ENCODE peak calls at places on chromosome 7, in ten cellular contexts. U is stimulated activated naive CD4-positive, alpha-beta T cell treated with Interleukin-2 at 50 U/mL for 16 hours; D is NCI-H1105 treated with DMSO at 0.1 percent for 48 hours; T is activated T-cell treated with anti-CD3 and anti-CD28 coated beads, Interleukin-2, amount 50 U/mL, for 72 hours; N is stimulated activated CD4-positive, alpha-beta T cell treated with anti-CD3 and anti-CD28 coated beads, Interleukin-15, amount 100 ng/mL, for 1 hour; X is neuronal stem cell; O is BE2C; S is GM23338; V is GM19239; M is aorta. G is an unnamed sample.

GRCh38 chr7:28792858-28793257 is 165.3 kb downstream of the TRIL start:
- DNase-seq in M (no peak), V (no peak), U (no peak), O (no peak), T (no peak), X (no peak), S (no peak), N (no peak), D (no peak), G (no peak)

GRCh38 chr7:130409722-130410072 is 29.4 kb downstream of the CPA1 start:
- DNase-seq in M (no peak), T (no peak), U (no peak), O (no peak), D (no peak), S (no peak), N (no peak), V (no peak), X (no peak), G (no peak)

GRCh38 chr7:123498651-123499050 is 35.7 kb downstream of the IQUB start:
- DNase-seq in X (no peak), S (no peak), D (no peak), U (no peak), N (no peak), T (no peak), M (no peak), O (no peak), V (no peak), G (no peak)

GRCh38 chr7:156928406-156928747 is 21.1 kb upstream of the NOM1 start:
- DNase-seq in M (no peak), N (no peak), V (no peak), U (no peak), S (no peak), X (no peak), O (no peak), D (no peak), T (no peak), G (no peak)

GRCh38 chr7:116316838-116317612 is 106.7 kb downstream of the TES start:
- DNase-seq in S (no peak), X (peak; percentile 12), N (no peak), D (no peak), M (peak; percentile 76), U (peak; percentile 20), O (no peak), T (peak; percentile 71), V (peak; percentile 7), G (no peak)

GRCh38 chr7:151133986-151134742 is 33.3 kb downstream of the GBX1 start:
- DNase-seq in T (no peak), N (no peak), M (peak; percentile 57), S (no peak), U (no peak), D (no peak), O (peak; percentile 11), V (no peak), X (no peak), G (no peak)

GRCh38 chr7:2641406-2642393 is 9.9 kb downstream of the TTYH3 start:
- DNase-seq in V (peak; percentile 44), D (no peak), S (peak; percentile 93), U (no peak), M (peak; percentile 96), X (peak; percentile 88), O (peak; percentile 84), T (no peak), N (no peak), G (peak; percentile 73)

GRCh38 chr7:17625038-17625437 is 315.3 kb downstream of the SNX13 start:
- DNase-seq in S (no peak), V (no peak), O (no peak), D (no peak), X (no peak), U (no peak), T (no peak), M (no peak), N (no peak), G (no peak)

GRCh38 chr7:1056006-1056784 is 11.8 kb downstream of the GPR146 start:
- DNase-seq in U (no peak), S (no peak), D (no peak), O (peak; percentile 70), M (no peak), V (no peak), T (no peak), X (no peak), N (no peak), G (no peak)

GRCh38 chr7:74612015-74612829 is 45.3 kb upstream of the GTF2I start:
- DNase-seq in U (no peak), N (no peak), X (no peak), M (no peak), D (peak; percentile 61), O (peak; percentile 81), T (no peak), V (no peak), S (peak; percentile 45), G (peak; percentile 42)

GRCh38 chr7:102155821-102156441 is 130.7 kb upstream of the SH2B2 start:
- DNase-seq in X (no peak), T (no peak), S (no peak), D (no peak), O (peak; percentile 48), M (no peak), V (no peak), N (no peak), U (no peak), G (no peak)

GRCh38 chr7:977326-978048 is 2.1 kb upstream of the COX19 start:
- DNase-seq in X (no peak), T (no peak), M (no peak), O (no peak), N (no peak), V (peak; percentile 75), D (no peak), U (no peak), S (no peak), G (no peak)

GRCh38 chr7:94160719-94161435 is 156.7 kb upstream of the BET1 start:
- DNase-seq in O (no peak), U (no peak), S (no peak), M (no peak), T (no peak), X (no peak), V (peak; percentile 23), D (no peak), N (no peak), G (no peak)

GRCh38 chr7:69568266-69568665 is 30.0 kb upstream of the AUTS2 start:
- DNase-seq in S (no peak), M (no peak), N (no peak), X (no peak), T (no peak), V (no peak), U (no peak), D (no peak), O (no peak), G (no peak)

GRCh38 chr7:82699773-82700186 is 256.2 kb upstream of the CACNA2D1 start:
- DNase-seq in U (no peak), O (no peak), D (peak; percentile 47), N (no peak), V (no peak), X (no peak), M (no peak), S (peak; percentile 26), T (no peak), G (no peak)

GRCh38 chr7:50502001-50502684 is 52.0 kb upstream of the FIGNL1 start:
- DNase-seq in X (no peak), U (no peak), O (peak; percentile 81), N (no peak), M (peak; percentile 86), T (no peak), S (no peak), D (no peak), V (no peak), G (no peak)

GRCh38 chr7:29270579-29270978 is 76.0 kb downstream of the CHN2 start:
- DNase-seq in M (no peak), N (no peak), X (no peak), U (no peak), O (no peak), D (no peak), V (no peak), S (no peak), T (no peak), G (no peak)

GRCh38 chr7:135208417-135208793 is 2.9 kb downstream of the WDR91 start:
- DNase-seq in O (no peak), N (no peak), S (no peak), U (no peak), T (no peak), M (no peak), D (no peak), X (no peak), V (no peak), G (no peak)

GRCh38 chr7:5665106-5666025 is 116.1 kb downstream of the RNF216 start:
- DNase-seq in M (no peak), N (peak; percentile 35), U (peak; percentile 18), T (peak; percentile 56), V (peak; percentile 46), O (peak; percentile 77), S (peak; percentile 93), X (peak; percentile 84), D (peak; percentile 68), G (peak; percentile 79)

GRCh38 chr7:105652359-105652993 is 71.2 kb upstream of the EFCAB10 start:
- DNase-seq in D (peak; percentile 81), M (peak; percentile 91), T (peak; percentile 65), U (peak; percentile 57), S (peak; percentile 92), V (peak; percentile 65), N (peak; percentile 37), X (peak; percentile 51), O (peak; percentile 88), G (peak; percentile 80)

GRCh38 chr7:5429253-5429856 is 5.7 kb upstream of the TNRC18 start:
- DNase-seq in N (no peak), S (peak; percentile 92), O (no peak), D (peak; percentile 54), V (no peak), U (no peak), T (no peak), X (no peak), M (peak; percentile 78), G (no peak)

GRCh38 chr7:16028103-16028502 is 341.6 kb upstream of the MEOX2 start:
- DNase-seq in D (no peak), M (no peak), X (no peak), T (no peak), O (no peak), V (no peak), U (no peak), S (peak; percentile 11), N (no peak), G (no peak)

GRCh38 chr7:105470090-105470489 is 52.0 kb downstream of the PUS7 start:
- DNase-seq in M (no peak), D (no peak), T (no peak), X (no peak), S (no peak), O (no peak), U (no peak), V (no peak), N (no peak), G (no peak)

GRCh38 chr7:120997902-120998301 is 9.4 kb downstream of the CPED1 start:
- DNase-seq in T (no peak), N (no peak), V (no peak), X (no peak), U (no peak), M (no peak), S (no peak), D (no peak), O (no peak), G (no peak)

GRCh38 chr7:34845666-34846361 is 187.8 kb downstream of the NPSR1 start:
- DNase-seq in O (no peak), D (no peak), V (no peak), X (no peak), S (peak; percentile 24), M (no peak), U (no peak), T (no peak), N (no peak), G (no peak)

GRCh38 chr7:47253650-47254080 is 328.2 kb downstream of the TNS3 start:
- DNase-seq in O (peak; percentile 41), U (no peak), S (no peak), V (peak; percentile 10), D (peak; percentile 36), T (no peak), M (peak; percentile 74), X (peak; percentile 24), N (no peak), G (no peak)

GRCh38 chr7:147593271-147594057 is 997.1 kb upstream of the C7orf33 start:
- DNase-seq in S (no peak), T (no peak), X (no peak), M (no peak), O (no peak), U (no peak), D (no peak), N (no peak), V (no peak), G (no peak)

GRCh38 chr7:114450431-114450830 is 35.8 kb downstream of the FOXP2 start:
- DNase-seq in V (no peak), S (no peak), D (no peak), X (no peak), T (no peak), U (no peak), O (no peak), M (no peak), N (no peak), G (no peak)